ENCODE peak calls at places on chromosomes 6 and 20, in ten cellular contexts. Z, C, W, O, Y, S, G, T, U and V are unnamed samples.

GRCh38 chr6:161273356-161273751 is 507 bp downstream of the AGPAT4 start:
- DNase-seq in Z (peak), C (peak), W (no peak), O (no peak), Y (peak), S (no peak), G (no peak), T (peak), U (no peak), V (no peak)

GRCh38 chr6:115838763-115839401 is 221.8 kb downstream of the FRK start:
- DNase-seq in Z (peak), C (no peak), W (peak), O (peak), Y (peak), S (peak), G (no peak), T (no peak), U (no peak), V (peak)

GRCh38 chr20:63045991-63046390 is 39.2 kb upstream of the BHLHE23 start:
- DNase-seq in Z (no peak), C (no peak), W (no peak), O (no peak), Y (no peak), S (no peak), G (no peak), T (no peak), U (no peak), V (no peak)

GRCh38 chr6:5772634-5773230 is 234.0 kb downstream of the NRN1 start:
- DNase-seq in Z (no peak), C (no peak), W (no peak), O (no peak), Y (no peak), S (no peak), G (peak), T (no peak), U (no peak), V (no peak)

GRCh38 chr6:35078226-35078850 is 62.8 kb downstream of the TCP11 start:
- DNase-seq in Z (no peak), C (no peak), W (no peak), O (no peak), Y (no peak), S (no peak), G (no peak), T (no peak), U (no peak), V (no peak)

GRCh38 chr6:132749111-132749510 is 8.6 kb downstream of the VNN2 start:
- DNase-seq in Z (no peak), C (no peak), W (no peak), O (no peak), Y (no peak), S (no peak), G (no peak), T (no peak), U (no peak), V (no peak)

GRCh38 chr20:17493173-17493572 is 38.0 kb downstream of the BFSP1 start:
- DNase-seq in Z (no peak), C (no peak), W (no peak), O (no peak), Y (no peak), S (no peak), G (peak), T (no peak), U (no peak), V (no peak)

GRCh38 chr6:50271266-50271665 is 221.5 kb upstream of the DEFB112 start:
- DNase-seq in Z (no peak), C (no peak), W (no peak), O (no peak), Y (no peak), S (no peak), G (no peak), T (no peak), U (no peak), V (no peak)

GRCh38 chr6:36938536-36938935 is 16.0 kb upstream of the PI16 start:
- DNase-seq in Z (no peak), C (no peak), W (peak), O (no peak), Y (no peak), S (no peak), G (peak), T (no peak), U (no peak), V (no peak)

GRCh38 chr6:163588211-163588919 is 173.8 kb downstream of the QKI start:
- DNase-seq in Z (no peak), C (no peak), W (no peak), O (no peak), Y (no peak), S (no peak), G (peak), T (no peak), U (no peak), V (no peak)

GRCh38 chr6:46606318-46606717 is 46.3 kb downstream of the CYP39A1 start:
- DNase-seq in Z (no peak), C (no peak), W (no peak), O (no peak), Y (no peak), S (no peak), G (no peak), T (no peak), U (no peak), V (no peak)

GRCh38 chr6:51432481-51432880 is 613.8 kb downstream of the TFAP2B start:
- DNase-seq in Z (no peak), C (no peak), W (no peak), O (no peak), Y (no peak), S (no peak), G (no peak), T (no peak), U (no peak), V (no peak)

GRCh38 chr6:75183099-75183541 is 22.7 kb downstream of the COL12A1 start:
- DNase-seq in Z (no peak), C (no peak), W (no peak), O (no peak), Y (no peak), S (no peak), G (no peak), T (no peak), U (no peak), V (no peak)

GRCh38 chr6:69026243-69026642 is 391.2 kb downstream of the ADGRB3 start:
- DNase-seq in Z (no peak), C (no peak), W (no peak), O (no peak), Y (no peak), S (no peak), G (no peak), T (no peak), U (no peak), V (no peak)

GRCh38 chr6:100096356-100096755 is 102.3 kb upstream of the MCHR2 start:
- DNase-seq in Z (no peak), C (no peak), W (no peak), O (no peak), Y (no peak), S (no peak), G (no peak), T (no peak), U (no peak), V (no peak)